ENCODE peak calls at places on chromosomes 7 and 10, in four cellular contexts. Z is CD4-positive, CD25-positive, alpha-beta regulatory T cell; X is dorsolateral prefrontal cortex; T is CD8-positive, alpha-beta T cell. D is an unnamed sample.

GRCh38 chr7:41108821-41109220 is 594.1 kb downstream of the INHBA start:
- DNase-seq in Z (no peak), X (no peak), T (no peak), D (no peak)

GRCh38 chr7:70325509-70326101 is 727.3 kb downstream of the AUTS2 start:
- DNase-seq in X (no peak), T (no peak), Z (no peak), D (no peak)

GRCh38 chr7:44383566-44383965 is 58.2 kb upstream of the CAMK2B start:
- DNase-seq in T (peak), Z (no peak), X (no peak), D (no peak)

GRCh38 chr10:58576736-58577366 is 64.2 kb downstream of the BICC1 start:
- DNase-seq in T (no peak), Z (no peak), X (no peak), D (no peak)

GRCh38 chr10:87646920-87647319 is 12.8 kb upstream of the PAPSS2 start:
- DNase-seq in X (no peak), Z (no peak), T (no peak), D (no peak)

GRCh38 chr7:69739182-69739581 is 140.9 kb downstream of the AUTS2 start:
- DNase-seq in X (no peak), T (no peak), Z (no peak), D (no peak)

GRCh38 chr10:22369433-22370072 is 24.3 kb downstream of the SPAG6 start:
- DNase-seq in T (no peak), X (no peak), Z (no peak), D (no peak)

GRCh38 chr10:76946268-76946667 is 691.3 kb downstream of the KCNMA1 start:
- DNase-seq in X (no peak), Z (no peak), T (no peak), D (no peak)

GRCh38 chr7:118305686-118306085 is 81.2 kb downstream of the ANKRD7 start:
- DNase-seq in Z (no peak), T (no peak), X (no peak), D (no peak)

GRCh38 chr10:84190621-84191020 is 3.7 kb upstream of the CDHR1 start:
- DNase-seq in X (no peak), T (no peak), Z (no peak), D (no peak)

GRCh38 chr10:71076473-71077142 is 135.8 kb upstream of the UNC5B start:
- DNase-seq in X (peak), T (no peak), Z (no peak), D (no peak)

GRCh38 chr7:101226686-101227085 is 8.7 kb downstream of the ZNHIT1 start:
- DNase-seq in X (no peak), T (no peak), Z (no peak), D (no peak)

GRCh38 chr7:53113424-53113823 is 78.0 kb downstream of the POM121L12 start:
- DNase-seq in Z (no peak), X (no peak), T (no peak), D (no peak)

GRCh38 chr10:77159538-77160110 is 478.0 kb downstream of the KCNMA1 start:
- DNase-seq in X (no peak), Z (no peak), T (no peak), D (no peak)

GRCh38 chr10:20118119-20118518 is 301.9 kb downstream of the PLXDC2 start:
- DNase-seq in X (no peak), Z (no peak), T (no peak), D (no peak)

GRCh38 chr7:155526225-155526624 is 20.1 kb downstream of the CNPY1 start:
- DNase-seq in T (no peak), X (no peak), Z (no peak), D (no peak)

GRCh38 chr10:98163941-98164340 is 29.5 kb downstream of the R3HCC1L start:
- DNase-seq in X (no peak), T (no peak), Z (no peak), D (no peak)
- H3K27ac ChIP-seq in X (no peak), T (no peak), Z (no peak), D (no peak)

GRCh38 chr10:100528123-100528884 is 1.4 kb downstream of the NDUFB8 start:
- DNase-seq in T (no peak), X (no peak), Z (peak), D (no peak)
- H3K27ac ChIP-seq in T (peak), X (peak), Z (peak), D (peak)

GRCh38 chr10:127303746-127304145 is 107.4 kb upstream of the INSYN2A start:
- DNase-seq in T (no peak), Z (no peak), X (no peak), D (no peak)
- H3K27ac ChIP-seq in T (no peak), Z (no peak), X (no peak), D (no peak)

GRCh38 chr7:29969706-29970105 is 19.9 kb downstream of the SCRN1 start:
- DNase-seq in X (no peak), T (no peak), Z (no peak), D (no peak)
- H3K27ac ChIP-seq in X (peak), T (no peak), Z (no peak), D (no peak)

GRCh38 chr10:113068178-113068890 is 118.3 kb downstream of the TCF7L2 start:
- DNase-seq in Z (no peak), T (no peak), X (no peak), D (no peak)

GRCh38 chr10:113067516-113067915 is 117.5 kb downstream of the TCF7L2 start:
- DNase-seq in Z (no peak), X (no peak), T (no peak), D (no peak)

GRCh38 chr10:113073549-113074189 is 123.6 kb downstream of the TCF7L2 start:
- DNase-seq in T (no peak), Z (no peak), X (no peak), D (no peak)

GRCh38 chr10:113071446-113071845 is 121.4 kb downstream of the TCF7L2 start:
- DNase-seq in T (no peak), X (peak), Z (no peak), D (no peak)

GRCh38 chr10:113069595-113069994 is 119.5 kb downstream of the TCF7L2 start:
- DNase-seq in T (no peak), X (no peak), Z (no peak), D (no peak)
- H3K27ac ChIP-seq in T (no peak), X (no peak), Z (no peak), D (no peak)

GRCh38 chr10:102396751-102397151 is 1.2 kb downstream of the NFKB2 start:
- DNase-seq in Z (no peak), T (no peak), X (no peak), D (no peak)
- H3K27ac ChIP-seq in Z (peak), T (no peak), X (no peak), D (peak)

GRCh38 chr7:117043051-117043546 is 89.8 kb downstream of the ST7 start:
- DNase-seq in T (no peak), Z (no peak), X (no peak), D (no peak)

GRCh38 chr7:117041822-117042221 is 88.5 kb downstream of the ST7 start:
- DNase-seq in Z (no peak), X (no peak), T (no peak), D (no peak)

GRCh38 chr7:117038408-117038807 is 85.1 kb downstream of the ST7 start:
- DNase-seq in T (no peak), X (no peak), Z (no peak), D (no peak)

GRCh38 chr7:117044664-117045063 is 91.4 kb downstream of the ST7 start:
- DNase-seq in Z (no peak), T (no peak), X (no peak), D (no peak)

DNA sequence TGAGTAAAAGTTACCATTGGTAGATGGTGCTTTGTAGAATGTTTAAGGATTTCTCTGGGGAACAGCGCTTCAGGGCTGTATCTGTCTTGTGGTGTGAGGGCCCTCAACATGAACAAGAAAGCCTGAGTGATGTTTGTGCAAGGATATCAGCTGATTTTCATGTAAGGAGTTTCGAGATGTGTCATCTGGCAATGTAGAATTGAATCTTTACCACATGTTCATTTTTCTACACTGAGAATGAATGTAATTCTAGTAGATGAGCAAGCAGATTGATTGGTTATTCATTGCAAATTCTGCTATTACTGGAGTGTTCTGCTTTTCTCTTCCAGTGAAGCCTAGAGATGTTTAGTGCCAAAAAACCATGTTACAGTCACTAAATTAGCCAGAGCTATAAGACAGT is 87.7 kb downstream of the ST7 start:
- DNase-seq in T (no peak), X (no peak), Z (no peak), D (no peak)
- H3K27ac ChIP-seq in T (no peak), X (no peak), Z (no peak), D (no peak)

DNA sequence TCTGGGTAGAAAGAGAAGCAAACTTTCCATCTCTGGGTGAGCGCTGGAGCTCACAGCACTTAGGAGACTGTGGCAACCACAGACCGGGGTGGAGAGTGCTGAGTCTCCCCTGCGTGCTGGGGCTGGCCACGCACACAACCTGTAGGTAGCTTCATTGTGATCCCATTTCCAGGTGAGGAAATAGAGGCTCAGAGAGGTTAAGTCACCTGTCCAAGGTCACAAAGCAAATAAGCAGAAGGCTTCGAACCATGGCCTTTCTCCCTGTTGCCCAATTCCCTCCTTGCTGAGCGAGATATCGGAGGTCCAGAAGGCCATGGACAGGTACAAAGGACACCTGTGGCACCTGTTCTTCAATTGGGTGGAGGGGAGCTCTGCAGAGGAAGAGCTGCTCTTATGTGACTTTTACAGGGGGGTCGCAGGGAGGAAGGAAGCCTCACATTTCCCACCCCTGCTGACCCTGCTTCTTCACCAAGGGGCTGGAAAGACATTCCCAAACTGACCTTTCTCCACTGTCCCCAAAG is 39.4 kb downstream of the ZCCHC24 start:
- DNase-seq in T (no peak), Z (no peak), X (no peak), D (no peak)
- H3K27ac ChIP-seq in T (no peak), Z (no peak), X (no peak), D (peak)

GRCh38 chr7:107999814-108000560 is 3.0 kb downstream of the LAMB1 start:
- DNase-seq in Z (no peak), T (no peak), X (no peak), D (no peak)
- H3K27ac ChIP-seq in Z (no peak), T (no peak), X (no peak), D (peak)

GRCh38 chr7:139105037-139105382 is 4.5 kb downstream of the ZC3HAV1 start:
- DNase-seq in Z (no peak), T (no peak), X (no peak), D (no peak)
- H3K27ac ChIP-seq in Z (peak), T (peak), X (no peak), D (peak)

D was measured in esophagus squamous epithelium.